ENCODE peak calls at places on chromosomes 13 and 19, in seven cellular contexts. L, R, H, D, S, K and C are unnamed samples.

GRCh38 chr19:21839966-21840365 is 4.0 kb upstream of the ZNF43 start:
- DNase-seq in H (no peak), S (no peak), R (no peak), K (no peak), L (no peak), D (no peak), C (no peak)

GRCh38 chr13:105787518-105788085 is 747.9 kb downstream of the EFNB2 start:
- DNase-seq in S (no peak), H (no peak), D (no peak), R (no peak), L (no peak), K (no peak), C (no peak)

GRCh38 chr19:27962260-27962659 is 1250.7 kb downstream of the UQCRFS1 start:
- DNase-seq in H (no peak), S (no peak), R (no peak), L (no peak), D (no peak), K (no peak), C (no peak)

GRCh38 chr19:28847468-28847867 is 365.5 kb downstream of the UQCRFS1 start:
- DNase-seq in R (no peak), H (no peak), S (no peak), L (no peak), K (no peak), D (no peak), C (no peak)

GRCh38 chr13:21079761-21080730 is 18.7 kb upstream of the LATS2 start:
- DNase-seq in L (no peak), R (peak), S (peak), H (no peak), K (peak), D (no peak), C (no peak)

GRCh38 chr19:35056513-35057063 is 15.1 kb downstream of the HPN start:
- DNase-seq in K (no peak), H (no peak), R (no peak), L (no peak), D (no peak), S (no peak), C (no peak)

GRCh38 chr19:4966591-4966990 is 2.3 kb upstream of the KDM4B start:
- DNase-seq in R (no peak), S (no peak), L (no peak), D (no peak), K (no peak), H (no peak), C (no peak)

GRCh38 chr13:32528358-32528757 is 10.2 kb downstream of the N4BP2L2 start:
- DNase-seq in D (no peak), L (no peak), S (no peak), K (no peak), H (no peak), R (no peak), C (no peak)

GRCh38 chr13:39835253-39835652 is 179.8 kb downstream of the COG6 start:
- DNase-seq in D (no peak), S (no peak), K (no peak), L (no peak), H (no peak), R (no peak), C (no peak)

GRCh38 chr13:35164324-35164932 is 222.4 kb downstream of the NBEA start:
- DNase-seq in S (no peak), D (no peak), R (no peak), K (no peak), H (peak), L (no peak), C (no peak)

GRCh38 chr13:64928704-64929499 is 2301.2 kb downstream of the PCDH9 start:
- DNase-seq in S (no peak), L (no peak), H (no peak), D (no peak), K (peak), R (no peak), C (no peak)

GRCh38 chr13:109481046-109481445 is 305.3 kb downstream of the IRS2 start:
- DNase-seq in K (peak), L (no peak), H (no peak), S (no peak), R (no peak), D (no peak), C (no peak)

GRCh38 chr19:3923912-3924311 is 9.0 kb upstream of the NMRK2 start:
- DNase-seq in S (no peak), H (no peak), K (no peak), L (no peak), D (no peak), R (no peak), C (no peak)

GRCh38 chr13:98461525-98462240 is 115.2 kb downstream of the STK24 start:
- DNase-seq in H (no peak), S (no peak), L (no peak), D (no peak), K (no peak), R (no peak), C (no peak)

GRCh38 chr19:14804755-14805154 is 26.4 kb upstream of the ADGRE2 start:
- DNase-seq in L (no peak), S (no peak), K (no peak), H (no peak), D (no peak), R (no peak), C (no peak)